ENCODE peak calls at places on chromosome 2, in five cellular contexts. One of them, this sample, is unnamed.

GRCh38 chr2:3485166-3485565 is 34.2 kb downstream of the ADI1 start:
- DNase-seq in left ventricle myocardium inferior: no peak
- DNase-seq in CD4-positive, CD25-positive, alpha-beta regulatory T cell: no peak
- DNase-seq in neuronal stem cell: no peak
- DNase-seq in right lobe of liver: no peak
- DNase-seq in this sample: no peak

GRCh38 chr2:28713582-28714292 is 37.9 kb upstream of the PPP1CB start:
- DNase-seq in left ventricle myocardium inferior: no peak
- DNase-seq in CD4-positive, CD25-positive, alpha-beta regulatory T cell: no peak
- DNase-seq in neuronal stem cell: no peak
- DNase-seq in right lobe of liver: no peak
- DNase-seq in this sample: no peak

GRCh38 chr2:54797307-54797706 is 73.8 kb downstream of the EML6 start:
- DNase-seq in left ventricle myocardium inferior: no peak
- DNase-seq in CD4-positive, CD25-positive, alpha-beta regulatory T cell: no peak
- DNase-seq in neuronal stem cell: no peak
- DNase-seq in right lobe of liver: no peak
- DNase-seq in this sample: no peak

GRCh38 chr2:229048134-229048533 is 223.0 kb downstream of the PID1 start:
- DNase-seq in left ventricle myocardium inferior: no peak
- DNase-seq in CD4-positive, CD25-positive, alpha-beta regulatory T cell: no peak
- DNase-seq in neuronal stem cell: no peak
- DNase-seq in right lobe of liver: no peak
- DNase-seq in this sample: no peak

GRCh38 chr2:237120956-237121720 is 35.4 kb downstream of the COPS8 start:
- DNase-seq in left ventricle myocardium inferior: no peak
- DNase-seq in CD4-positive, CD25-positive, alpha-beta regulatory T cell: no peak
- DNase-seq in neuronal stem cell: no peak
- DNase-seq in right lobe of liver: no peak
- DNase-seq in this sample: no peak

GRCh38 chr2:237156131-237156856 is 70.6 kb downstream of the COPS8 start:
- DNase-seq in left ventricle myocardium inferior: peak; percentile 66
- DNase-seq in CD4-positive, CD25-positive, alpha-beta regulatory T cell: no peak
- DNase-seq in neuronal stem cell: no peak
- DNase-seq in right lobe of liver: no peak
- DNase-seq in this sample: peak; percentile 80

GRCh38 chr2:20172273-20173052 is 52.5 kb downstream of the SDC1 start:
- DNase-seq in left ventricle myocardium inferior: no peak
- DNase-seq in CD4-positive, CD25-positive, alpha-beta regulatory T cell: no peak
- DNase-seq in neuronal stem cell: no peak
- DNase-seq in right lobe of liver: no peak
- DNase-seq in this sample: no peak

GRCh38 chr2:160091381-160091780 is 29.0 kb upstream of the PLA2R1 start:
- DNase-seq in left ventricle myocardium inferior: no peak
- DNase-seq in CD4-positive, CD25-positive, alpha-beta regulatory T cell: no peak
- DNase-seq in neuronal stem cell: no peak
- DNase-seq in right lobe of liver: no peak
- DNase-seq in this sample: no peak

GRCh38 chr2:16184945-16185660 is 244.8 kb downstream of the MYCN start:
- DNase-seq in left ventricle myocardium inferior: no peak
- DNase-seq in CD4-positive, CD25-positive, alpha-beta regulatory T cell: no peak
- DNase-seq in neuronal stem cell: no peak
- DNase-seq in right lobe of liver: no peak
- DNase-seq in this sample: no peak

GRCh38 chr2:118430510-118431187 is 342.4 kb downstream of the INSIG2 start:
- DNase-seq in left ventricle myocardium inferior: no peak
- DNase-seq in CD4-positive, CD25-positive, alpha-beta regulatory T cell: no peak
- DNase-seq in neuronal stem cell: no peak
- DNase-seq in right lobe of liver: no peak
- DNase-seq in this sample: no peak

DNA sequence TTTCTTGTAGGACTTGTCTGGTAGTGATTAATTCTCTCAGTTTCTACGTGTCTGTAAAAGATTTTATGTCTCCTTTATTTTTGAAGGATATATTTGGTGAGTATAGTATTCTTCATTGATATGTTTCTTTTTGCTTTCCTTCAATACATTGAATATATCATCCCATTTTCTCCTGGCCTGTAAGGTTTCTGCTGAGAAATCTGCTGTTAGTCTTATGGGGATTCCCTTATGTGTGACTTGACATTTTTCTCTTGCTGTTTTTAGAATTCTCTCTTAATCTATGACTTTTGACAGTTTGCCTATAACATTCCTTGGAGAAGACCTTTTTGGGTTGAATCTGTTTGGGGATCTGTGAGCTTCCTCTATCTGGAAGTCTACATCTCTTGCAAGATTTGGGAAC is 281.0 kb upstream of the MEIS1 start:
- DNase-seq in left ventricle myocardium inferior: no peak
- DNase-seq in CD4-positive, CD25-positive, alpha-beta regulatory T cell: no peak
- DNase-seq in neuronal stem cell: no peak
- DNase-seq in right lobe of liver: no peak
- DNase-seq in this sample: no peak
- H3K4me3 ChIP-seq in left ventricle myocardium inferior: no peak overlapping the region
- H3K4me3 ChIP-seq in CD4-positive, CD25-positive, alpha-beta regulatory T cell: no peak overlapping the region
- H3K4me3 ChIP-seq in neuronal stem cell: no peak overlapping the region
- H3K4me3 ChIP-seq in right lobe of liver: no peak overlapping the region
- H3K4me3 ChIP-seq in this sample: no peak overlapping the region

DNA sequence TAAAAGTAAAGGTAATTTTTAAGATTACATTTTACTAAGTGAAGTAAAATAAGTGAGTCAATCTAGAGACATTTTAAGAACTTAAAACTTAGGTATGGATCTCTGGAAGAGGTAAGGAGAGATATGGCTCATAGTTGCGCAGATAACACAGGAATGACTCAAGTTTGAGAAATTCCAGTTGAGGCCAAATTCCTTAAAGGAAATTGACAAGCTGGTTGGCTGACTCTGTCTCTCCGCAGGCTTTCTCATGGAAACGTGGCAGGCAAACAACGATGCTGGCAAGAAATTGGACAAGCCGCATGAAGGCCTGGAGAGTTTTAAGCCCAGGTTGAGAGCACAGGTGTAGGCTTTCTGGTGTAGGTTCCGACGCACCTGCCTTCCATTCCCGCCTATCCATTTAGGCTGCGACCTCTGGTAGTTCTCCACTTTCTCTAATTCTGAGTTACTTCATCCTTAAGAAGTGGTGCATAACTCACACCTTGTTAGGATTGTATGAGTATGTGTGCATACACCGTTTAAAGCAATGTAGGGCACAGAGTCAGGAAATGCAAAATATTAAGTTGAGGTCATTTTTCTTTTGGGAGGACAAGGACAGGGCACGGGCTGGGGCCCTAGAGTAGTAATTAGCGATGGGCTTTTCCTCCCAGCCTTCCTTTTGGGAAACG is 589 bp upstream of the DAW1 start:
- DNase-seq in left ventricle myocardium inferior: no peak
- DNase-seq in CD4-positive, CD25-positive, alpha-beta regulatory T cell: no peak
- DNase-seq in neuronal stem cell: no peak
- DNase-seq in right lobe of liver: no peak
- DNase-seq in this sample: no peak
- H3K4me3 ChIP-seq in left ventricle myocardium inferior: peak overlapping the region; percentile 63
- H3K4me3 ChIP-seq in CD4-positive, CD25-positive, alpha-beta regulatory T cell: no peak overlapping the region
- H3K4me3 ChIP-seq in neuronal stem cell: peak overlapping the region; percentile 17
- H3K4me3 ChIP-seq in right lobe of liver: no peak overlapping the region
- H3K4me3 ChIP-seq in this sample: no peak overlapping the region

DNA sequence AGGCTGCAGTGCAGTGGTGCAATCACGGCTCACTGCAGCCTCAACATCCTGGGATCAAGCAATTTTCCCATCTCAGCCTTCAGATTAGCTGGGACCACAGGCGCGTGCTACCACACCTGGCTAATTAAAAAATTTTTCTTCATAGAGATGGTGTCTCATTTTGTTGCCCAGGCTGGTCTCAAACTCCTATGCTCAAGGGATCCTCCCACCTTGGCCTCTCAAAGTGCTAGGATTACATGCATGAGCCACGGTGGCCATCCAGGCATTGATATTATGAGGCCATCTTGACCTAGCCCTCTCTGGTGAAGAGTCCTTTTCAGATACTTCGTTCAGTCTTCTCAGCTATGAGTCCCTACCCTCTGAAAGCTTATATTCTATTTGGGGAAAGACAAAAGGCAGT is 1.1 kb upstream of the CASP8 start:
- DNase-seq in left ventricle myocardium inferior: no peak
- DNase-seq in CD4-positive, CD25-positive, alpha-beta regulatory T cell: no peak
- DNase-seq in neuronal stem cell: no peak
- DNase-seq in right lobe of liver: no peak
- DNase-seq in this sample: no peak
- H3K4me3 ChIP-seq in left ventricle myocardium inferior: peak overlapping the region; percentile 73
- H3K4me3 ChIP-seq in CD4-positive, CD25-positive, alpha-beta regulatory T cell: peak overlapping the region; percentile 100
- H3K4me3 ChIP-seq in neuronal stem cell: no peak overlapping the region
- H3K4me3 ChIP-seq in right lobe of liver: peak overlapping the region; percentile 36
- H3K4me3 ChIP-seq in this sample: peak overlapping the region; percentile 72

DNA sequence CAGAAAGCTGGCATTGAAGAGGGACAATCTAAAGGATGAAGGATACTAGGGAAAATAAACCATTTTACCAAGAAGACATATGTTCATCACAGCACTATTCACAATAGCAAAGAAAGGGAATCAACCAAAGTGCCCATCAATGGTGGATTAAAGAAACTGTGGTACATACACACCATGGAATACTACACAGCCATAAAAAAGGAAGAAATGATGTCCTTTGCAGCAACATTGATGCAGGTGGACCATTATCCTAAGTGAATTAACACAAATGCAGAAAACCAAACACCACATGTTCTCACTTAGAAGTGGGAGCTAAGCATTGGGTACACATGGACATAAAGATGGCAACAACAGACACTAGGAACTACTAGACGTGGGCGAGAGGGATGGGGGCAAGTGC is 7.2 kb upstream of the MFF start:
- DNase-seq in left ventricle myocardium inferior: no peak
- DNase-seq in CD4-positive, CD25-positive, alpha-beta regulatory T cell: no peak
- DNase-seq in neuronal stem cell: no peak
- DNase-seq in right lobe of liver: no peak
- DNase-seq in this sample: no peak
- H3K4me3 ChIP-seq in left ventricle myocardium inferior: no peak overlapping the region
- H3K4me3 ChIP-seq in CD4-positive, CD25-positive, alpha-beta regulatory T cell: no peak overlapping the region
- H3K4me3 ChIP-seq in neuronal stem cell: no peak overlapping the region
- H3K4me3 ChIP-seq in right lobe of liver: no peak overlapping the region
- H3K4me3 ChIP-seq in this sample: no peak overlapping the region

GRCh38 chr2:113858764-113859163 is 31.1 kb upstream of the ACTR3 start:
- DNase-seq in left ventricle myocardium inferior: no peak
- DNase-seq in CD4-positive, CD25-positive, alpha-beta regulatory T cell: no peak
- DNase-seq in neuronal stem cell: no peak
- DNase-seq in right lobe of liver: no peak
- DNase-seq in this sample: no peak
- H3K4me3 ChIP-seq in left ventricle myocardium inferior: no peak overlapping the region
- H3K4me3 ChIP-seq in CD4-positive, CD25-positive, alpha-beta regulatory T cell: no peak overlapping the region
- H3K4me3 ChIP-seq in neuronal stem cell: no peak overlapping the region
- H3K4me3 ChIP-seq in right lobe of liver: no peak overlapping the region
- H3K4me3 ChIP-seq in this sample: no peak overlapping the region

DNA sequence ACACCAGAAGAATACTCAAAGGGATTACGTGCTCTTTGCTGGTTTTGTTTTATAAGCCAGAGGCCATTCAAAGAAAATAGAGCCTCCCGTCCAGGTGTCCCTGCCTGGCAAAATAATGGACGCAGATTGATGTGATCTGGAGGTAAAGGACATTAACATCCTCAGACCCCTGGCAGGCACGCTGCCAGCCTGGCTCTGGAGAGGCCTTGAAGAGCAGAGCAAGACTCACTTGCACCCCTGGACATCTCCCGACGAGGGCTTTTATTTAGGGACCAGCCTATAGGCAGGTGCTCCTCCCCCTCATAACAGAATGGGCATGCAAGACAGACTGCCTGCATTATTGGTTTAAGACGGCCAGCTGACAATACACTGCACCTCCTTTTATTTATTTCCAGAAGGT is 291.3 kb downstream of the BCL11A start:
- DNase-seq in left ventricle myocardium inferior: no peak
- DNase-seq in CD4-positive, CD25-positive, alpha-beta regulatory T cell: no peak
- DNase-seq in neuronal stem cell: no peak
- DNase-seq in right lobe of liver: no peak
- DNase-seq in this sample: no peak
- H3K4me3 ChIP-seq in left ventricle myocardium inferior: no peak overlapping the region
- H3K4me3 ChIP-seq in CD4-positive, CD25-positive, alpha-beta regulatory T cell: no peak overlapping the region
- H3K4me3 ChIP-seq in neuronal stem cell: no peak overlapping the region
- H3K4me3 ChIP-seq in right lobe of liver: no peak overlapping the region
- H3K4me3 ChIP-seq in this sample: no peak overlapping the region

DNA sequence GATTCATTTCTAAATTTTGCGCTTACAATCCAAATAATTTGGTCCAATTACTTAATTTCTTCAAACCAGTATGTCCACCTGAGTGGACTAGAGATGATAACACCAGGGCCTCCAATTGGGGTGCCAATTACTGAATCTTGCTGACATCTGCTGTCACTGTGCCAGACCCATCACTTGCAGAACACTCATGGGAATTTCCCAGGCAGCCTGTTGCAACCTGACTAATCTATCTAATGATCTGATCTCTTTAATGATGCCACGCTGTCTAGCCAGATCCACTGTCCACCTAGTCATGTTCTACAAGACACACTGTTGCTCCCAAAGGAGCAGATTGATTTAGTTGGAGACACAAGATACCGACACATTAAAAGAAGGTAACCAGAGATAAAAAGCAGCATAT is 11.8 kb upstream of the LRP1B start:
- DNase-seq in left ventricle myocardium inferior: no peak
- DNase-seq in CD4-positive, CD25-positive, alpha-beta regulatory T cell: no peak
- DNase-seq in neuronal stem cell: no peak
- DNase-seq in right lobe of liver: no peak
- DNase-seq in this sample: no peak
- H3K4me3 ChIP-seq in left ventricle myocardium inferior: no peak overlapping the region
- H3K4me3 ChIP-seq in CD4-positive, CD25-positive, alpha-beta regulatory T cell: no peak overlapping the region
- H3K4me3 ChIP-seq in neuronal stem cell: no peak overlapping the region
- H3K4me3 ChIP-seq in right lobe of liver: no peak overlapping the region
- H3K4me3 ChIP-seq in this sample: no peak overlapping the region

GRCh38 chr2:70920367-70920715 is 15.4 kb upstream of the ATP6V1B1 start:
- DNase-seq in left ventricle myocardium inferior: no peak
- DNase-seq in CD4-positive, CD25-positive, alpha-beta regulatory T cell: no peak
- DNase-seq in neuronal stem cell: no peak
- DNase-seq in right lobe of liver: no peak
- DNase-seq in this sample: no peak

GRCh38 chr2:70921031-70921430 is 14.7 kb upstream of the ATP6V1B1 start:
- DNase-seq in left ventricle myocardium inferior: no peak
- DNase-seq in CD4-positive, CD25-positive, alpha-beta regulatory T cell: no peak
- DNase-seq in neuronal stem cell: no peak
- DNase-seq in right lobe of liver: no peak
- DNase-seq in this sample: no peak

GRCh38 chr2:70923378-70924015 is 12.2 kb upstream of the ATP6V1B1 start:
- DNase-seq in left ventricle myocardium inferior: no peak
- DNase-seq in CD4-positive, CD25-positive, alpha-beta regulatory T cell: no peak
- DNase-seq in neuronal stem cell: no peak
- DNase-seq in right lobe of liver: no peak
- DNase-seq in this sample: no peak

GRCh38 chr2:70922591-70923234 is 13.0 kb upstream of the ATP6V1B1 start:
- DNase-seq in left ventricle myocardium inferior: no peak
- DNase-seq in CD4-positive, CD25-positive, alpha-beta regulatory T cell: no peak
- DNase-seq in neuronal stem cell: no peak
- DNase-seq in right lobe of liver: no peak
- DNase-seq in this sample: no peak

GRCh38 chr2:70921839-70922590 is 13.7 kb upstream of the ATP6V1B1 start:
- DNase-seq in left ventricle myocardium inferior: no peak
- DNase-seq in CD4-positive, CD25-positive, alpha-beta regulatory T cell: no peak
- DNase-seq in neuronal stem cell: no peak
- DNase-seq in right lobe of liver: no peak
- DNase-seq in this sample: no peak
- H3K4me3 ChIP-seq in left ventricle myocardium inferior: no peak overlapping the region
- H3K4me3 ChIP-seq in CD4-positive, CD25-positive, alpha-beta regulatory T cell: no peak overlapping the region
- H3K4me3 ChIP-seq in neuronal stem cell: no peak overlapping the region
- H3K4me3 ChIP-seq in right lobe of liver: no peak overlapping the region
- H3K4me3 ChIP-seq in this sample: no peak overlapping the region